ENCODE peak calls at places on chromosomes 16 and 17, in eight cellular contexts. One of them, this sample, is unnamed.

GRCh38 chr16:78340590-78340989 is 241.1 kb downstream of the WWOX start:
- DNase-seq in cardiac muscle cell: no peak
- DNase-seq in H9: no peak
- DNase-seq in RWPE1: no peak
- DNase-seq in DND-41: no peak
- DNase-seq in thoracic aorta: no peak
- DNase-seq in tibial artery: no peak
- DNase-seq in left lung: no peak
- DNase-seq in this sample: no peak

GRCh38 chr17:16438173-16438556 is 22.8 kb downstream of the TRPV2 start:
- DNase-seq in tibial artery: no peak
- DNase-seq in RWPE1: no peak
- DNase-seq in cardiac muscle cell: no peak
- DNase-seq in H9: no peak
- DNase-seq in left lung: no peak
- DNase-seq in DND-41: no peak
- DNase-seq in thoracic aorta: no peak
- DNase-seq in this sample: no peak

GRCh38 chr16:57289391-57290257 is 5.2 kb upstream of the PLLP start:
- DNase-seq in DND-41: no peak
- DNase-seq in thoracic aorta: no peak
- DNase-seq in H9: no peak
- DNase-seq in left lung: no peak
- DNase-seq in tibial artery: no peak
- DNase-seq in RWPE1: no peak
- DNase-seq in cardiac muscle cell: no peak
- DNase-seq in this sample: no peak

GRCh38 chr17:57739402-57740224 is 5.5 kb downstream of the CCDC182 start:
- DNase-seq in cardiac muscle cell: peak; percentile 29
- DNase-seq in RWPE1: peak; percentile 50
- DNase-seq in H9: peak; percentile 60
- DNase-seq in DND-41: peak; percentile 29
- DNase-seq in thoracic aorta: no peak
- DNase-seq in left lung: no peak
- DNase-seq in tibial artery: no peak
- DNase-seq in this sample: no peak

GRCh38 chr17:48484850-48485249 is 46.0 kb downstream of the HOXB1 start:
- DNase-seq in tibial artery: no peak
- DNase-seq in RWPE1: no peak
- DNase-seq in thoracic aorta: no peak
- DNase-seq in DND-41: no peak
- DNase-seq in H9: no peak
- DNase-seq in left lung: no peak
- DNase-seq in cardiac muscle cell: no peak
- DNase-seq in this sample: no peak

GRCh38 chr16:66924527-66925321 is 611 bp downstream of the RRAD start:
- DNase-seq in thoracic aorta: no peak
- DNase-seq in RWPE1: no peak
- DNase-seq in tibial artery: peak; percentile 81
- DNase-seq in DND-41: no peak
- DNase-seq in cardiac muscle cell: peak; percentile 83
- DNase-seq in H9: peak; percentile 77
- DNase-seq in left lung: no peak
- DNase-seq in this sample: peak; percentile 47

GRCh38 chr16:65446441-65446840 is 324.6 kb upstream of the CDH11 start:
- DNase-seq in tibial artery: no peak
- DNase-seq in RWPE1: no peak
- DNase-seq in cardiac muscle cell: no peak
- DNase-seq in thoracic aorta: no peak
- DNase-seq in DND-41: no peak
- DNase-seq in left lung: no peak
- DNase-seq in H9: no peak
- DNase-seq in this sample: no peak

GRCh38 chr17:42422412-42422957 is 571 bp downstream of the CAVIN1 start:
- DNase-seq in H9: peak; percentile 71
- DNase-seq in RWPE1: peak; percentile 33
- DNase-seq in left lung: peak; percentile 47
- DNase-seq in cardiac muscle cell: peak; percentile 48
- DNase-seq in thoracic aorta: no peak
- DNase-seq in DND-41: no peak
- DNase-seq in tibial artery: peak; percentile 74
- DNase-seq in this sample: no peak

GRCh38 chr16:53142823-53143568 is 88.2 kb downstream of the CHD9 start:
- DNase-seq in cardiac muscle cell: no peak
- DNase-seq in left lung: no peak
- DNase-seq in H9: no peak
- DNase-seq in tibial artery: no peak
- DNase-seq in DND-41: no peak
- DNase-seq in thoracic aorta: no peak
- DNase-seq in RWPE1: peak; percentile 45
- DNase-seq in this sample: no peak

GRCh38 chr16:88473666-88474534 is 20.8 kb downstream of the ZFPM1 start:
- DNase-seq in cardiac muscle cell: no peak
- DNase-seq in DND-41: no peak
- DNase-seq in tibial artery: no peak
- DNase-seq in left lung: no peak
- DNase-seq in H9: no peak
- DNase-seq in RWPE1: no peak
- DNase-seq in thoracic aorta: no peak
- DNase-seq in this sample: no peak

GRCh38 chr16:578870-579405 is 9.2 kb downstream of the PIGQ start:
- DNase-seq in left lung: peak; percentile 67
- DNase-seq in thoracic aorta: no peak
- DNase-seq in RWPE1: no peak
- DNase-seq in tibial artery: peak; percentile 78
- DNase-seq in DND-41: peak; percentile 25
- DNase-seq in H9: peak; percentile 85
- DNase-seq in cardiac muscle cell: peak; percentile 86
- DNase-seq in this sample: peak; percentile 57

GRCh38 chr17:28612936-28613872 is 781 bp downstream of the RSKR start:
- DNase-seq in H9: peak; percentile 71
- DNase-seq in thoracic aorta: no peak
- DNase-seq in DND-41: peak; percentile 42
- DNase-seq in RWPE1: no peak
- DNase-seq in tibial artery: no peak
- DNase-seq in cardiac muscle cell: peak; percentile 58
- DNase-seq in left lung: no peak
- DNase-seq in this sample: peak; percentile 23

GRCh38 chr17:64077409-64077808 is 52.5 kb downstream of the ERN1 start:
- DNase-seq in thoracic aorta: no peak
- DNase-seq in cardiac muscle cell: no peak
- DNase-seq in RWPE1: no peak
- DNase-seq in DND-41: no peak
- DNase-seq in tibial artery: no peak
- DNase-seq in H9: no peak
- DNase-seq in left lung: peak; percentile 78
- DNase-seq in this sample: no peak

GRCh38 chr17:61689610-61690180 is 98.7 kb upstream of the NACA2 start:
- DNase-seq in DND-41: no peak
- DNase-seq in RWPE1: no peak
- DNase-seq in H9: no peak
- DNase-seq in tibial artery: no peak
- DNase-seq in left lung: no peak
- DNase-seq in thoracic aorta: no peak
- DNase-seq in cardiac muscle cell: no peak
- DNase-seq in this sample: no peak

GRCh38 chr16:4936991-4937781 is at the start of gene PPL:
- DNase-seq in RWPE1: peak; percentile 83
- DNase-seq in left lung: peak; percentile 87
- DNase-seq in thoracic aorta: no peak
- DNase-seq in DND-41: no peak
- DNase-seq in tibial artery: peak; percentile 82
- DNase-seq in H9: peak; percentile 98
- DNase-seq in cardiac muscle cell: peak; percentile 93
- DNase-seq in this sample: no peak

DNA sequence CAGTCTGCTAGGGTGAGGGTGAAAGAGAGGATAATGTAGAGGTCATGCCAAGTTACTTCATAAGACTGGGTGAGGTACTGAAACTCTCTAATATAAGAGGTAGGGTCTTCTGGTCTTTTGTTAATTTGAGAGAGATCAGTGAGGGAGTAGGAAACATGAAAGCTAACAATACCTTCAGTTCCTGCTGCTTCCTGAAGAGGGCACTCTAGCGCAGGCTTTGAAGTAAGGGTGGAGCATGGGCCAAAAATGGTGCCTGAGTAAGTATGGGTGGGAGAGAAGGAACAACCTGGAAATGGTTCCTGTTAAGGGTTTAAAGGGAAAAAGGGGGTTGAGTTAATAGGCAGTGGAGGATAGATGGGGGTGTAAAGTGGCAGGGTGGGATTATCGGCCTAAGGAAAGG is 2449.5 kb downstream of the TP53TG3F start:
- DNase-seq in thoracic aorta: no peak
- DNase-seq in H9: no peak
- DNase-seq in tibial artery: no peak
- DNase-seq in RWPE1: no peak
- DNase-seq in left lung: no peak
- DNase-seq in DND-41: peak; percentile 27
- DNase-seq in cardiac muscle cell: no peak
- DNase-seq in this sample: no peak
- TF ChIP-seq CTCF in thoracic aorta: no peak
- TF ChIP-seq CTCF in H9: no peak
- TF ChIP-seq CTCF in tibial artery: no peak
- TF ChIP-seq CTCF in RWPE1: no peak
- TF ChIP-seq CTCF in left lung: no peak
- TF ChIP-seq CTCF in DND-41: peak; percentile 64
- TF ChIP-seq CTCF in cardiac muscle cell: no peak
- TF ChIP-seq CTCF in this sample: no peak

GRCh38 chr17:40020146-40020545 is 4.9 kb downstream of the CSF3 start:
- DNase-seq in left lung: no peak
- DNase-seq in tibial artery: no peak
- DNase-seq in thoracic aorta: no peak
- DNase-seq in RWPE1: no peak
- DNase-seq in DND-41: no peak
- DNase-seq in cardiac muscle cell: no peak
- DNase-seq in H9: no peak
- DNase-seq in this sample: no peak
- TF ChIP-seq CTCF in left lung: no peak
- TF ChIP-seq CTCF in tibial artery: no peak
- TF ChIP-seq CTCF in thoracic aorta: no peak
- TF ChIP-seq CTCF in RWPE1: no peak
- TF ChIP-seq CTCF in DND-41: no peak
- TF ChIP-seq CTCF in cardiac muscle cell: no peak
- TF ChIP-seq CTCF in H9: no peak
- TF ChIP-seq CTCF in this sample: no peak

GRCh38 chr16:62638964-62639861 is 603.0 kb upstream of the CDH8 start:
- DNase-seq in cardiac muscle cell: no peak
- DNase-seq in tibial artery: no peak
- DNase-seq in thoracic aorta: no peak
- DNase-seq in left lung: no peak
- DNase-seq in RWPE1: no peak
- DNase-seq in DND-41: no peak
- DNase-seq in H9: no peak
- DNase-seq in this sample: no peak
- TF ChIP-seq CTCF in cardiac muscle cell: no peak
- TF ChIP-seq CTCF in tibial artery: no peak
- TF ChIP-seq CTCF in thoracic aorta: no peak
- TF ChIP-seq CTCF in left lung: no peak
- TF ChIP-seq CTCF in RWPE1: no peak
- TF ChIP-seq CTCF in DND-41: no peak
- TF ChIP-seq CTCF in H9: no peak
- TF ChIP-seq CTCF in this sample: no peak

GRCh38 chr17:31007695-31008373 is 37.0 kb downstream of the RNF135 start:
- DNase-seq in tibial artery: no peak
- DNase-seq in thoracic aorta: no peak
- DNase-seq in cardiac muscle cell: no peak
- DNase-seq in DND-41: no peak
- DNase-seq in H9: no peak
- DNase-seq in left lung: no peak
- DNase-seq in RWPE1: no peak
- DNase-seq in this sample: no peak

GRCh38 chr17:31013844-31014243 is 43.0 kb downstream of the RNF135 start:
- DNase-seq in thoracic aorta: no peak
- DNase-seq in H9: no peak
- DNase-seq in tibial artery: no peak
- DNase-seq in left lung: no peak
- DNase-seq in RWPE1: no peak
- DNase-seq in DND-41: no peak
- DNase-seq in cardiac muscle cell: no peak
- DNase-seq in this sample: no peak

GRCh38 chr17:31004160-31004559 is 33.3 kb downstream of the RNF135 start:
- DNase-seq in tibial artery: no peak
- DNase-seq in thoracic aorta: no peak
- DNase-seq in cardiac muscle cell: no peak
- DNase-seq in DND-41: no peak
- DNase-seq in RWPE1: no peak
- DNase-seq in left lung: no peak
- DNase-seq in H9: no peak
- DNase-seq in this sample: no peak

GRCh38 chr17:31003225-31003866 is 32.5 kb downstream of the RNF135 start:
- DNase-seq in left lung: no peak
- DNase-seq in thoracic aorta: no peak
- DNase-seq in DND-41: no peak
- DNase-seq in RWPE1: no peak
- DNase-seq in tibial artery: no peak
- DNase-seq in cardiac muscle cell: no peak
- DNase-seq in H9: no peak
- DNase-seq in this sample: no peak

GRCh38 chr17:31008374-31009035 is 37.7 kb downstream of the RNF135 start:
- DNase-seq in RWPE1: peak; percentile 50
- DNase-seq in left lung: peak; percentile 72
- DNase-seq in DND-41: no peak
- DNase-seq in tibial artery: peak; percentile 79
- DNase-seq in thoracic aorta: no peak
- DNase-seq in H9: peak; percentile 84
- DNase-seq in cardiac muscle cell: peak; percentile 65
- DNase-seq in this sample: peak; percentile 53
- TF ChIP-seq CTCF in RWPE1: no peak
- TF ChIP-seq CTCF in left lung: no peak
- TF ChIP-seq CTCF in DND-41: no peak
- TF ChIP-seq CTCF in tibial artery: no peak
- TF ChIP-seq CTCF in thoracic aorta: no peak
- TF ChIP-seq CTCF in H9: no peak
- TF ChIP-seq CTCF in cardiac muscle cell: no peak
- TF ChIP-seq CTCF in this sample: no peak

GRCh38 chr16:70679653-70680494 is 6.0 kb downstream of the MTSS2 start:
- DNase-seq in cardiac muscle cell: peak; percentile 65
- DNase-seq in tibial artery: no peak
- DNase-seq in H9: peak; percentile 79
- DNase-seq in thoracic aorta: no peak
- DNase-seq in DND-41: no peak
- DNase-seq in RWPE1: no peak
- DNase-seq in left lung: no peak
- DNase-seq in this sample: no peak
- TF ChIP-seq CTCF in cardiac muscle cell: peak; percentile 37
- TF ChIP-seq CTCF in tibial artery: peak; percentile 75
- TF ChIP-seq CTCF in H9: peak; percentile 65
- TF ChIP-seq CTCF in thoracic aorta: peak; percentile 38
- TF ChIP-seq CTCF in DND-41: peak; percentile 38
- TF ChIP-seq CTCF in RWPE1: peak; percentile 62
- TF ChIP-seq CTCF in left lung: peak; percentile 20
- TF ChIP-seq CTCF in this sample: no peak